ENCODE peak calls at places on chromosomes 3 and 15, in four cellular contexts. G, F, U and M are unnamed samples.

GRCh38 chr15:35168464-35168863 is 83.4 kb upstream of the NANOGP8 start:
- DNase-seq in U (no peak), F (no peak), G (no peak), M (no peak)

GRCh38 chr15:52184721-52185120 is 6.5 kb downstream of the GNB5 start:
- DNase-seq in F (no peak), G (no peak), U (no peak), M (no peak)

GRCh38 chr3:115623414-115623868 is at the start of gene GAP43:
- DNase-seq in U (peak), F (peak), G (no peak), M (no peak)

GRCh38 chr15:56725386-56725785 is 7.9 kb downstream of the ZNF280D start:
- DNase-seq in U (no peak), G (no peak), F (no peak), M (no peak)

GRCh38 chr15:75659141-75659771 is 11.5 kb downstream of the SNX33 start:
- DNase-seq in U (no peak), F (no peak), G (no peak), M (no peak)

GRCh38 chr15:69538381-69538780 is 85.8 kb downstream of the RPLP1 start:
- DNase-seq in G (no peak), U (no peak), F (no peak), M (no peak)

GRCh38 chr3:127185268-127185667 is 7.7 kb upstream of the PRR23E start:
- DNase-seq in U (no peak), G (no peak), F (no peak), M (no peak)

GRCh38 chr3:61562810-61563613 is 1.6 kb downstream of the PTPRG start:
- DNase-seq in F (no peak), G (no peak), U (peak), M (peak)

GRCh38 chr15:77649019-77649418 is 16.3 kb upstream of the LINGO1 start:
- DNase-seq in F (no peak), U (no peak), G (no peak), M (no peak)

GRCh38 chr15:89099968-89100367 is 11.7 kb downstream of the ABHD2 start:
- DNase-seq in F (no peak), U (no peak), G (no peak), M (no peak)

GRCh38 chr3:138409171-138409570 is 25.2 kb upstream of the ESYT3 start:
- DNase-seq in U (no peak), F (no peak), G (no peak), M (no peak)

GRCh38 chr3:126910231-126910630 is 72.7 kb upstream of the PLXNA1 start:
- DNase-seq in F (no peak), G (no peak), U (peak), M (no peak)

GRCh38 chr15:40769310-40770146 is at the start of gene C15orf62:
- DNase-seq in U (no peak), G (peak), F (no peak), M (peak)

GRCh38 chr15:79329186-79329611 is 18.3 kb downstream of the TMED3 start:
- DNase-seq in F (no peak), U (no peak), G (no peak), M (no peak)

GRCh38 chr3:53708001-53708621 is 138.1 kb downstream of the CHDH start:
- DNase-seq in G (peak), F (no peak), U (no peak), M (no peak)

GRCh38 chr3:127172670-127173515 is 20.0 kb upstream of the PRR23E start:
- DNase-seq in F (no peak), G (no peak), U (no peak), M (no peak)

GRCh38 chr3:122058294-122058693 is 3.1 kb downstream of the CD86 start:
- DNase-seq in F (no peak), U (no peak), G (no peak), M (no peak)

GRCh38 chr3:140595295-140595694 is 82.6 kb upstream of the TRIM42 start:
- DNase-seq in U (no peak), G (no peak), F (no peak), M (no peak)

GRCh38 chr15:98286831-98287230 is 326.3 kb downstream of the ARRDC4 start:
- DNase-seq in G (no peak), F (no peak), U (no peak), M (no peak)

GRCh38 chr15:82540055-82540983 is at the start of gene RPS17:
- DNase-seq in U (peak), G (peak), F (peak), M (peak)

GRCh38 chr15:40871749-40872617 is 2.1 kb downstream of the RHOV start:
- DNase-seq in U (no peak), F (no peak), G (peak), M (peak)

GRCh38 chr3:36942632-36943248 is 2.1 kb downstream of the TRANK1 start:
- DNase-seq in G (no peak), F (no peak), U (no peak), M (no peak)

GRCh38 chr3:36945326-36945980 is 599 bp upstream of the TRANK1 start:
- DNase-seq in F (no peak), G (no peak), U (no peak), M (no peak)

GRCh38 chr3:36943601-36944000 is 1.3 kb downstream of the TRANK1 start:
- DNase-seq in F (no peak), G (no peak), U (no peak), M (no peak)

GRCh38 chr3:36944012-36944640 is 728 bp downstream of the TRANK1 start:
- DNase-seq in U (peak), F (no peak), G (peak), M (peak)

DNA sequence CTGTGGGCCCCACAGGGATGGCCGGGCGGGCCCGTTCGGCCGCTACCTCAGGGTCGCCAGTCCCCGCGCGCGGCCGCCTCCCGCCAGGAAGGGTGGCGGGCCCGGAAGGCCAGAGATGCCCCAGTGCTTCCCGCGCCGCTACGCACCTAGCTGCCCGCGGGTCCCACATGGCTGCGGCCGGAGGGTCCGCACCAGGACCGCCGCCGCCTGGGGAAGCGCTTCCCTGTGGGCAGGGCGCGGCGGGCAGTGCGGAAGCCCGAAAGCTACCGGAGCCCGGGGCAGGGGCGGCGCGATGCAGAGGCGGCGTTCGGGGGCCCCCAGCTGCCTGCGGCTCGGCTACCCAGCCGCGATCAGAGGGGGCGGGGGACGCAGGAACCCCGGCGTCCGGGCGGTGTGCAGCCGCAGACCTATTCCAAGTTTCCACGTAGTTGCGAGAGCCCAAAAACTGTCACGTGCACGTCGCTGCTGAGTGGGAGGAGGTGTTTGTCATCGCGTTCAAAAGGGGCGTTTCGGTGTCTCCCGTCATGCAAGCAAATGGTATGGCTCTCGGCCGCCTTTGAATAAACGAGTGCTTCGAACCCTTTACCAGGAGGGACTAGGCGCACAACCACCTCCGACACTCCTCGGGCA is at the start of gene TRANK1:
- DNase-seq in F (no peak), G (peak), U (peak), M (peak)
- TF ChIP-seq POLR2AphosphoS5 in F (peak), G (peak), U (peak), M (no peak)

GRCh38 chr3:4643904-4644547 is 150.9 kb downstream of the ITPR1 start:
- DNase-seq in F (no peak), G (peak), U (no peak), M (no peak)
- TF ChIP-seq POLR2AphosphoS5 in F (no peak), G (no peak), U (no peak), M (no peak)

DNA sequence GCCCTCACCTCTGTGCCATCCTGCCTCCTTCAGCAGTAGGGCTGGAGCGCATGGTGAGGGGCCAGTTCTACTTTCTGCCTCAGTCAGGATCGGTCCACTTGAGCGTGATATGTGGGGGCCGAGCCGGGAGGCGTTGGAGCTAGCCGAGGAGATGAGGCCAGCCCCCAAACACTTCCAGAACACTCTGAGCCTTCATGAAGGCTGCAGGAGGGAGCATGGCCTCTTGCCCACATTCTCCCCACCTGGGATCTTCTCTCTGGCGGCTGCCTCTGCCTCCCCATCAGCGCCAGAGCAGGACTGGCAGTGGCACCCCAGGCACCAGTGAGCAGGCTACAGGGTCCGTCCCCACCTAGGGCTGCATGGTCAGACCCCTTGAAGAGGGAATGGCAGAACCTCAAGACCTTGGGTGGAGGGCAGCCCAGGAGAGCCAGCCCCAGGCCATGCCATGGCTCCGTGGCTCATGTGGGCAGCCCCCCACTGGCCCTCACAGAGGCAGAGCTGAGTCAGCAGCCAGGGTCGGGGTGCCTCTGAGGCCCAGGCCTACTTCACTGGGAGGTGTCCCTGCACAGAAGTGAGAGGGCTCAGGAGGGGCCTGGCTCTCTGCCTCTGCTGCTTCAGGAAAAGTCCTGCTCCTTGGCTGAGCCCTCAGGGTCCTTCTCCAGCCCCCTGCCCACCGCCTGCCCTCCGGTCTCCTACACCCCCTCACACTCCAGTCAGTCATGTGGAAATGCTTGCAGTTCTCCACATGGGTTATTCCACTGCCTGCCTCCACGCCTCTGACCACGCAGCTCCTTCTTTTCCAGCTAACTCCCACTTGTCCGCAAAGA is 28.1 kb upstream of the CYP11A1 start:
- DNase-seq in U (no peak), G (no peak), F (no peak), M (no peak)
- TF ChIP-seq POLR2AphosphoS5 in U (no peak), G (no peak), F (no peak), M (no peak)

GRCh38 chr3:37986479-37987314 is 3.9 kb upstream of the VILL start:
- DNase-seq in U (peak), G (peak), F (no peak), M (no peak)
- TF ChIP-seq POLR2AphosphoS5 in U (no peak), G (peak), F (no peak), M (no peak)

GRCh38 chr15:58331903-58332675 is 99.7 kb upstream of the LIPC start:
- DNase-seq in G (peak), U (peak), F (peak), M (no peak)
- TF ChIP-seq POLR2AphosphoS5 in G (peak), U (peak), F (peak), M (peak)